ENCODE peak calls at places on chromosomes 4 and X, in six cellular contexts. W, K, S, E, R and C are unnamed samples.

GRCh38 chrX:79153348-79153747 is 8.9 kb downstream of the GPR174 start:
- DNase-seq in W (no peak), K (no peak), S (no peak), E (no peak), R (no peak), C (no peak)

GRCh38 chr4:138090145-138090917 is 151.8 kb downstream of the SLC7A11 start:
- DNase-seq in W (peak), K (peak), S (peak), E (peak), R (peak), C (peak)

GRCh38 chr4:90234916-90235547 is 107.8 kb downstream of the CCSER1 start:
- DNase-seq in W (peak), K (no peak), S (no peak), E (peak), R (no peak), C (no peak)

GRCh38 chr4:189592905-189593304 is 347.8 kb upstream of the FRG1 start:
- DNase-seq in W (no peak), K (no peak), S (no peak), E (no peak), R (no peak), C (no peak)

GRCh38 chr4:45122406-45122805 is 396.1 kb upstream of the GNPDA2 start:
- DNase-seq in W (no peak), K (no peak), S (no peak), E (no peak), R (no peak), C (no peak)

GRCh38 chrX:150503898-150504219 is 64.6 kb upstream of the MTM1 start:
- DNase-seq in W (peak), K (no peak), S (no peak), E (no peak), R (peak), C (peak)

GRCh38 chrX:123755107-123755506 is 22.3 kb upstream of the THOC2 start:
- DNase-seq in W (no peak), K (no peak), S (peak), E (no peak), R (no peak), C (no peak)

GRCh38 chr4:55251352-55251751 is 94.7 kb upstream of the SRD5A3 start:
- DNase-seq in W (no peak), K (peak), S (peak), E (no peak), R (no peak), C (no peak)

GRCh38 chr4:145041378-145041777 is 56.6 kb downstream of the ANAPC10 start:
- DNase-seq in W (no peak), K (peak), S (no peak), E (no peak), R (no peak), C (no peak)

GRCh38 chr4:20323991-20324390 is 72.3 kb downstream of the SLIT2 start:
- DNase-seq in W (no peak), K (no peak), S (no peak), E (no peak), R (no peak), C (peak)

GRCh38 chr4:158079661-158080060 is 93.2 kb downstream of the GASK1B start:
- DNase-seq in W (no peak), K (no peak), S (no peak), E (no peak), R (no peak), C (no peak)

GRCh38 chr4:78377555-78377954 is 174.0 kb upstream of the ANXA3 start:
- DNase-seq in W (no peak), K (no peak), S (no peak), E (no peak), R (no peak), C (no peak)

GRCh38 chr4:15194520-15194919 is 192.2 kb downstream of the CPEB2 start:
- DNase-seq in W (no peak), K (peak), S (no peak), E (no peak), R (no peak), C (no peak)

GRCh38 chr4:118987959-118988634 is 99.4 kb downstream of the SYNPO2 start:
- DNase-seq in W (no peak), K (no peak), S (no peak), E (no peak), R (no peak), C (no peak)

GRCh38 chrX:2614911-2615310 is 76.2 kb upstream of the CD99 start:
- DNase-seq in W (no peak), K (peak), S (peak), E (peak), R (no peak), C (peak)

GRCh38 chrX:54043696-54044125 is 562 bp downstream of the PHF8 start:
- DNase-seq in W (peak), K (peak), S (peak), E (peak), R (peak), C (peak)

GRCh38 chrX:122504026-122504425 is 680.1 kb upstream of the GRIA3 start:
- DNase-seq in W (no peak), K (no peak), S (no peak), E (no peak), R (no peak), C (peak)

GRCh38 chr4:86924805-86925204 is 10.0 kb upstream of the AFF1 start:
- DNase-seq in W (no peak), K (peak), S (peak), E (no peak), R (peak), C (peak)
- H3K4me3 ChIP-seq in W (no peak), K (no peak), S (no peak), E (no peak), R (no peak), C (no peak)

DNA sequence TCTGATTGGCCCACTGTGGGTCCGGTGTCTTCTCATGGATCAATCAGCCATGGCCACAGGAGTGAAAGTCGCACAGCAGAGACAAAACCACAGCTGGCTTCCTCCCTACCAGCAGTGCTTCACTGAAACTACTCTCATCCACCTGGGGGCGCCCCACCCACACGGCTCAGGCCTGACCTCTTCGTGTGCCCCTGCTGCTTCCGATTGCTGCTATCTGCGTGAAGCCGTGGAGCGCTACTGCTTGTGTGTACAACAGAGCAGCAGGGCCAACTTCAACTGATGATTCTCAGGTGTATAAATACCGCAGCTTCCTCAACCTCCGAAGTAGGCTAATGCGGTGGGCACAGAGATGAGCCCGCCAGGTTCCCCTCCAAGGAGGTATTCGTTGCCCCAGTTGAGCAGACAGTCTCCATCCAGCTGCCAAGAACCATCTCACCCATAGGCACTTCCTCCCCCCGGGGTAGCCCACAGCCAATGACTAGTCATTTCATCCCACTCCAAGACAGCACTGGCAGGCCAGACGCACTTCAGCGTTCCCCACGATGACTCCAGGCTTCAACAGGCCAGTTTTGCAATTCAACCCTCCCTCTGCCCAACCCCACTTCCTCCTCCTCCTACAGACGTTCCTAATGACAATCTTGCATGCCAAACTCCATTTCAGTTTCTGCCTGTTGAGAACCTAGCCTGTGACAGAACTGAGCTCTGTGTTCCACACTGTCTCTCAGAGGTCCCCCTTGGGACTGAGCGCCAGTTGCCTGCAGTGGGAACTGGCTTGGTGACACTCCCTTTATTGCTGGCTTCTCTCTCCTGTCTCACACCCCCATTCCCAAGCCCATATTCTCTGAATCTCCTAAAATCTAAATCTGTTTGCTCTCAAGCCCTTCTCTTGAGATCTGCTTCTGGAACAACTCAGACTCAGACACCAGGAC is 41.3 kb upstream of the ATP6AP2 start:
- DNase-seq in W (no peak), K (peak), S (peak), E (no peak), R (peak), C (peak)
- TF ChIP-seq CTCF in W (no peak), K (no peak), S (no peak), E (no peak), R (peak), C (no peak)

GRCh38 chr4:176883108-176883550 is 90.4 kb upstream of the VEGFC start:
- DNase-seq in W (no peak), K (peak), S (peak), E (no peak), R (no peak), C (peak)
- H3K4me3 ChIP-seq in W (no peak), K (no peak), S (peak), E (no peak), R (no peak), C (no peak)

GRCh38 chrX:17933856-17934255 is 72.8 kb upstream of the RAI2 start:
- DNase-seq in W (no peak), K (no peak), S (no peak), E (no peak), R (no peak), C (peak)

GRCh38 chrX:17931855-17932254 is 70.8 kb upstream of the RAI2 start:
- DNase-seq in W (no peak), K (no peak), S (no peak), E (no peak), R (peak), C (no peak)

GRCh38 chrX:17932781-17933180 is 71.7 kb upstream of the RAI2 start:
- DNase-seq in W (no peak), K (no peak), S (no peak), E (no peak), R (no peak), C (no peak)

GRCh38 chrX:17930850-17931249 is 69.8 kb upstream of the RAI2 start:
- DNase-seq in W (no peak), K (no peak), S (no peak), E (no peak), R (no peak), C (no peak)
- TF ChIP-seq CTCF in W (no peak), K (no peak), S (no peak), E (no peak), R (no peak), C (no peak)

GRCh38 chr4:40200881-40201797 is 4.3 kb downstream of the RHOH start:
- DNase-seq in W (no peak), K (no peak), S (no peak), E (no peak), R (no peak), C (peak)
- H3K4me3 ChIP-seq in W (peak), K (no peak), S (no peak), E (no peak), R (no peak), C (no peak)

GRCh38 chr4:43471950-43472349 is 579.4 kb downstream of the GRXCR1 start:
- DNase-seq in W (no peak), K (peak), S (no peak), E (no peak), R (no peak), C (no peak)
- TF ChIP-seq CTCF in W (no peak), K (peak), S (peak), E (no peak), R (peak), C (peak)

DNA sequence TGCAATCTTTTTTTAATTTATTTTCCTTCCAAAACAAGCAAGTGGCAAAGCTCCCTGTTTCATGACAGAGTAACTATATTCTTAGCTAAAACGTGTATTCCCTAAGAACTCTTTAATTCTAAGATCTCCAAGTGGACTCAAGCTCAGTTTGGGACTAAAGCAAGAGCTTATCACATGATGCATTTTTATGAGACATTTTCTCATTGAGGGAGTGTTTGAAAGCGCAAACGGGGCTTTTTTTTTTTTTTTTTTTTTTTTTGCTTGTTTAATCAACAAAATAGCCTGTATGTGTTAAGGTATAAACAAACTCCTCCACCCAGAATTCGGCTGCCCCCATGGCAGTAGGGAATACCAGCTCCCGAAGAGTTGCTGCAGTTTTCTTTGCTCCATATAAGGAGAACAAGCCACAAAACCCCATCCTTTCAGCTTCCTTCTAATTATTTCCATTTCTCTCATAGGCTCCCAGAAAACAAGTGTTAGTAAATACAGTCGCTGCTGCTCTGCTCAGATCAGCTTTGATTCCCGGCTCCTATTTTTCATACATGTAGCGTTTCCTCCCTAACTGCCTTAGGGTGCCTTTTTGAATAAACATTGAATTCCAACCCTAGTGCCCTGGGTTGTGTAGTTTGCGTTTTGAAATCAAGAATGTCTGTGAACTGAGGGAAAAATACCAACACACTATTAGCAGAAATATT is 669 bp upstream of the PPARGC1A start:
- DNase-seq in W (no peak), K (peak), S (no peak), E (no peak), R (no peak), C (no peak)
- H3K4me3 ChIP-seq in W (peak), K (no peak), S (no peak), E (peak), R (peak), C (no peak)

GRCh38 chr4:3786196-3786869 is 20.1 kb downstream of the ADRA2C start:
- DNase-seq in W (peak), K (no peak), S (no peak), E (no peak), R (no peak), C (no peak)
- TF ChIP-seq CTCF in W (no peak), K (no peak), S (no peak), E (no peak), R (peak), C (no peak)

GRCh38 chr4:26238782-26239647 is 81.8 kb upstream of the RBPJ start:
- DNase-seq in W (no peak), K (peak), S (peak), E (no peak), R (peak), C (no peak)
- H3K4me3 ChIP-seq in W (no peak), K (no peak), S (no peak), E (no peak), R (peak), C (no peak)